ENCODE peak calls at places on chromosomes 6 and 20, in four cellular contexts. One of them, this sample, is unnamed.

GRCh38 chr6:68575765-68576439 is 59.2 kb upstream of the ADGRB3 start:
- DNase-seq in WTC11: peak; percentile 71
- DNase-seq in HepG2: no peak
- DNase-seq in K562: peak; percentile 34
- DNase-seq in this sample: no peak

GRCh38 chr6:75991941-75992340 is 80.5 kb downstream of the IMPG1 start:
- DNase-seq in WTC11: no peak
- DNase-seq in HepG2: peak; percentile 4
- DNase-seq in K562: no peak
- DNase-seq in this sample: no peak

GRCh38 chr6:34067814-34068213 is 78.1 kb downstream of the GRM4 start:
- DNase-seq in WTC11: no peak
- DNase-seq in HepG2: no peak
- DNase-seq in K562: no peak
- DNase-seq in this sample: no peak

GRCh38 chr6:4128748-4129147 is 6.6 kb downstream of the ECI2 start:
- DNase-seq in WTC11: no peak
- DNase-seq in HepG2: no peak
- DNase-seq in K562: no peak
- DNase-seq in this sample: no peak

GRCh38 chr20:57194154-57194553 is 72.3 kb downstream of the BMP7 start:
- DNase-seq in WTC11: no peak
- DNase-seq in HepG2: no peak
- DNase-seq in K562: no peak
- DNase-seq in this sample: no peak

GRCh38 chr6:17446713-17447112 is 53.3 kb downstream of the CAP2 start:
- DNase-seq in WTC11: peak; percentile 14
- DNase-seq in HepG2: no peak
- DNase-seq in K562: no peak
- DNase-seq in this sample: no peak

GRCh38 chr6:27502508-27503435 is 29.9 kb upstream of the ZNF184 start:
- DNase-seq in WTC11: peak; percentile 81
- DNase-seq in HepG2: peak; percentile 74
- DNase-seq in K562: peak; percentile 71
- DNase-seq in this sample: peak; percentile 80

GRCh38 chr6:117600008-117600743 is 2.1 kb downstream of the GOPC start:
- DNase-seq in WTC11: no peak
- DNase-seq in HepG2: no peak
- DNase-seq in K562: peak; percentile 36
- DNase-seq in this sample: no peak

GRCh38 chr6:25233226-25233625 is 45.9 kb upstream of the CARMIL1 start:
- DNase-seq in WTC11: no peak
- DNase-seq in HepG2: no peak
- DNase-seq in K562: no peak
- DNase-seq in this sample: no peak

GRCh38 chr6:41966961-41967311 is 25.3 kb upstream of the CCND3 start:
- DNase-seq in WTC11: peak; percentile 17
- DNase-seq in HepG2: peak; percentile 84
- DNase-seq in K562: peak; percentile 81
- DNase-seq in this sample: no peak

GRCh38 chr20:1664911-1665310 is 7.3 kb upstream of the SIRPG start:
- DNase-seq in WTC11: no peak
- DNase-seq in HepG2: no peak
- DNase-seq in K562: no peak
- DNase-seq in this sample: peak; percentile 19

GRCh38 chr6:26022166-26022510 is 59.5 kb downstream of the TRIM38 start:
- DNase-seq in WTC11: no peak
- DNase-seq in HepG2: no peak
- DNase-seq in K562: peak; percentile 80
- DNase-seq in this sample: peak; percentile 59

GRCh38 chr20:48846516-48847492 is 19.0 kb upstream of the PREX1 start:
- DNase-seq in WTC11: peak; percentile 54
- DNase-seq in HepG2: no peak
- DNase-seq in K562: no peak
- DNase-seq in this sample: peak; percentile 93

GRCh38 chr6:14309516-14309915 is 191.9 kb downstream of the CD83 start:
- DNase-seq in WTC11: no peak
- DNase-seq in HepG2: no peak
- DNase-seq in K562: no peak
- DNase-seq in this sample: no peak

GRCh38 chr6:52571099-52571755 is 5.6 kb downstream of the TRAM2 start:
- DNase-seq in WTC11: no peak
- DNase-seq in HepG2: no peak
- DNase-seq in K562: no peak
- DNase-seq in this sample: no peak

GRCh38 chr20:44780226-44780625 is 30.1 kb downstream of the RIMS4 start:
- DNase-seq in WTC11: peak; percentile 75
- DNase-seq in HepG2: peak; percentile 55
- DNase-seq in K562: peak; percentile 50
- DNase-seq in this sample: no peak

DNA sequence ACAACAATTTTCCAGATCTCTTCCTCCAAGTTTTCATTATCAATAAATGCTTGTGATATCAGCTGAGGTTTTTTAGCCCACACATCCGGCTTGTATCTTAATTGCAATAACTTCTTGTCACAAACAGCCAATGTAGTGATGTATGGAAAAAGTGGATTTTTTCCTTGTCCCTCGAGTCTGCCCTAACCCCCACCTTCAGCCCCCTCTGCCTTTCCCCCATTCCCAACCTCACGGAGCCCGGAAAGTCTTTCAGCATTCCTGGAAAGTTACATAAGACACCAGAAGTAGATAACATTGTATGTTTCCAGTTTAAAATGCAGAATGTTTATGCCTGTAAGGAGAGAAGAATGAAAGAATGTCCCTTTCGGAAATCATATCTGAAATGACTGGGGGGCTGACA is 179.2 kb upstream of the PHACTR1 start:
- DNase-seq in WTC11: no peak
- DNase-seq in HepG2: peak; percentile 12
- DNase-seq in K562: no peak
- DNase-seq in this sample: no peak
- TF ChIP-seq CBFB in WTC11: no peak
- TF ChIP-seq CBFB in HepG2: no peak
- TF ChIP-seq CBFB in K562: no peak
- TF ChIP-seq CBFB in this sample: no peak

GRCh38 chr20:24949756-24950127 is 673 bp downstream of the CST7 start:
- DNase-seq in WTC11: no peak
- DNase-seq in HepG2: no peak
- DNase-seq in K562: peak; percentile 18
- DNase-seq in this sample: no peak

GRCh38 chr20:24950128-24950835 is 1.2 kb downstream of the CST7 start:
- DNase-seq in WTC11: no peak
- DNase-seq in HepG2: no peak
- DNase-seq in K562: no peak
- DNase-seq in this sample: no peak

GRCh38 chr20:24950836-24951525 is 1.9 kb downstream of the CST7 start:
- DNase-seq in WTC11: no peak
- DNase-seq in HepG2: no peak
- DNase-seq in K562: no peak
- DNase-seq in this sample: no peak

GRCh38 chr20:24951536-24952047 is 2.5 kb downstream of the CST7 start:
- DNase-seq in WTC11: no peak
- DNase-seq in HepG2: no peak
- DNase-seq in K562: no peak
- DNase-seq in this sample: no peak

DNA sequence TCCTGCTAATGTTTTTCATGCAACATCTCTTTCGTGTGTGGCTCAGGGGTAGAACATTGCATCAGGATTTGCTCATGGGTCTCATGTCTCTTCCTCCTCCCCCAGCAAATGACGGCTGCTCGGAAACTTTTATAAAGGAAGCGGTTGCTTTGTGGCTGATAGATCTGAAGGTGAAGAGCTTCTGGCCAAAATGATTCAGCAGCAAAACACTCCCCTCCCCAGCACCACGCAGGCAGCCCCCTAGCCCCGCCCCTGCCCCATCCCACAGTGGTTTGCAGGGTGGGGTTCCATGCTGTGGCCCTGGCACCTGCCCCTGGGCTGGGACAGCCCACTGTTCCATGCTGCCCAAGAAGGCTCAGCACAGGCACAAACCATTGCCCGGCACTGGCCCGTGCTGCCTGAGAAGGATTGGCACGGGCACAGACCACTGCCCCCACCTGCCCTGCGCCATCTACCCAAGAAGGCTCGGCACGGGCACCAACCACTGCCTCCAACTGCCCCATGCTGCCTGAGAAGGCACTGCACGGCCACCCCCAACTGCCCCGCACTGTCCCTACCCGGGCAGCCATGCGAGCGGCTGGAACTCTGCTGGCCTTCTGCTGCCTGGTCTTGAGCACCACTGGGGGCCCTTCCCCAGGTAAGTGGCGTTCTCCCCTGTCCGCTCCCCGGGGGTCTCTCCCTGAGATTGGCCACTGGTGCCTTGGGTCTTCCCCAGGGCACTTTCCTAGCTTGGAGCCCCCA is at the start of gene CST7:
- DNase-seq in WTC11: no peak
- DNase-seq in HepG2: no peak
- DNase-seq in K562: no peak
- DNase-seq in this sample: peak; percentile 12
- TF ChIP-seq CBFB in WTC11: no peak
- TF ChIP-seq CBFB in HepG2: no peak
- TF ChIP-seq CBFB in K562: no peak
- TF ChIP-seq CBFB in this sample: no peak

GRCh38 chr6:157954150-157955117 is 27.2 kb upstream of the SYNJ2 start:
- DNase-seq in WTC11: no peak
- DNase-seq in HepG2: peak; percentile 95
- DNase-seq in K562: no peak
- DNase-seq in this sample: no peak
- TF ChIP-seq CBFB in WTC11: no peak
- TF ChIP-seq CBFB in HepG2: no peak
- TF ChIP-seq CBFB in K562: no peak
- TF ChIP-seq CBFB in this sample: no peak

GRCh38 chr6:155040946-155041345 is 45.8 kb downstream of the TIAM2 start:
- DNase-seq in WTC11: no peak
- DNase-seq in HepG2: no peak
- DNase-seq in K562: no peak
- DNase-seq in this sample: no peak

GRCh38 chr6:155041781-155042279 is 46.7 kb downstream of the TIAM2 start:
- DNase-seq in WTC11: no peak
- DNase-seq in HepG2: no peak
- DNase-seq in K562: no peak
- DNase-seq in this sample: no peak

GRCh38 chr6:155038104-155038503 is 43.0 kb downstream of the TIAM2 start:
- DNase-seq in WTC11: no peak
- DNase-seq in HepG2: no peak
- DNase-seq in K562: no peak
- DNase-seq in this sample: no peak

GRCh38 chr6:155040154-155040553 is 45.0 kb downstream of the TIAM2 start:
- DNase-seq in WTC11: no peak
- DNase-seq in HepG2: no peak
- DNase-seq in K562: no peak
- DNase-seq in this sample: no peak

GRCh38 chr6:155038527-155038926 is 43.4 kb downstream of the TIAM2 start:
- DNase-seq in WTC11: no peak
- DNase-seq in HepG2: no peak
- DNase-seq in K562: no peak
- DNase-seq in this sample: no peak
- TF ChIP-seq CBFB in WTC11: no peak
- TF ChIP-seq CBFB in HepG2: no peak
- TF ChIP-seq CBFB in K562: no peak
- TF ChIP-seq CBFB in this sample: no peak

DNA sequence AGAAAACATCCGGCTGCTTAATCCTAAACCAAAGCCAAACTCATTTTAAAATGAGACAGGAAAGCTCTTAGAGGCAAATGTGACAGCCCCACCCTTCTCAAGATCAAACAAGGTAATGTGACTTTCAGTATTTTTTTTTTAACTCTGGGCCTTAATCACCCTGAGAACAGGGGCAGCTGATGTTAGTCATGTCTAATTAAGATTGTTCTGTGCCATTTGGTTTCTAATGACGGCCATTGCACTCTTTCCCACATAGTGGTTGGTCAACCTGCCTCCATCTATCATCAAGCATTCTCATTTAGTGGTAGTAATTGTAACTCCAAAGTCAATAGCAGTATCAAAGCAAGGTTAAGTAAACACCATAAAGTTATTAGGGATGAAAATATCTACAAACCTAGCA is 191.6 kb upstream of the EXOC2 start:
- DNase-seq in WTC11: no peak
- DNase-seq in HepG2: no peak
- DNase-seq in K562: no peak
- DNase-seq in this sample: no peak
- TF ChIP-seq CBFB in WTC11: no peak
- TF ChIP-seq CBFB in HepG2: no peak
- TF ChIP-seq CBFB in K562: no peak
- TF ChIP-seq CBFB in this sample: no peak

GRCh38 chr6:114058435-114058834 is 87.5 kb upstream of the HDAC2 start:
- DNase-seq in WTC11: no peak
- DNase-seq in HepG2: no peak
- DNase-seq in K562: no peak
- DNase-seq in this sample: no peak
- TF ChIP-seq CBFB in WTC11: no peak
- TF ChIP-seq CBFB in HepG2: no peak
- TF ChIP-seq CBFB in K562: no peak
- TF ChIP-seq CBFB in this sample: no peak

This sample was measured in GM12878.